ENCODE peak calls at places on chromosomes 5 and 9, in seven cellular contexts. E is A549, S is testis, A is endothelial cell of umbilical vein, G is uterus, F is tibial nerve, R is transverse colon. Q is an unnamed sample.

GRCh38 chr5:15009420-15009819 is 137.8 kb upstream of the ANKH start:
- DNase-seq in G (no peak), R (no peak), S (no peak), E (peak), F (no peak), A (peak), Q (no peak)

GRCh38 chr9:29798599-29798998 is 2225.3 kb upstream of the C9orf72 start:
- DNase-seq in S (no peak), R (no peak), F (no peak), A (no peak), E (no peak), G (no peak), Q (no peak)

GRCh38 chr9:122218885-122219855 is 9.6 kb downstream of the LHX6 start:
- DNase-seq in G (no peak), A (no peak), E (no peak), F (no peak), R (no peak), S (no peak), Q (no peak)

GRCh38 chr5:67543704-67544103 is 347.1 kb upstream of the CD180 start:
- DNase-seq in G (no peak), E (no peak), S (no peak), R (no peak), F (peak), A (no peak), Q (no peak)

GRCh38 chr5:92678576-92679105 is 902.4 kb downstream of the NR2F1-AS1 start:
- DNase-seq in G (no peak), R (no peak), F (no peak), S (peak), A (peak), E (peak), Q (no peak)

GRCh38 chr9:89529243-89530030 is 31.5 kb upstream of the SEMA4D start:
- DNase-seq in E (no peak), G (no peak), F (no peak), S (no peak), A (no peak), R (no peak), Q (no peak)

GRCh38 chr5:141322261-141322660 is 1.7 kb upstream of the TAF7 start:
- DNase-seq in G (no peak), R (no peak), A (no peak), F (no peak), S (no peak), E (no peak), Q (no peak)

GRCh38 chr9:94931725-94932124 is 205.2 kb downstream of the AOPEP start:
- DNase-seq in F (no peak), R (no peak), S (no peak), G (no peak), A (no peak), E (no peak), Q (no peak)

GRCh38 chr9:130766904-130767262 is 68.2 kb upstream of the ABL1 start:
- DNase-seq in G (no peak), F (no peak), A (no peak), S (no peak), E (no peak), R (peak), Q (no peak)

GRCh38 chr9:21252727-21253547 is 13.1 kb upstream of the IFNA14 start:
- DNase-seq in S (peak), A (peak), R (no peak), G (no peak), F (peak), E (peak), Q (peak)

GRCh38 chr9:61666310-61666709 is 476.5 kb downstream of the SPATA31A7 start:
- DNase-seq in E (no peak), G (peak), A (no peak), R (peak), F (no peak), S (peak), Q (no peak)

GRCh38 chr9:98247826-98248657 is 7.4 kb downstream of the TBC1D2 start:
- DNase-seq in E (no peak), G (no peak), R (no peak), S (no peak), A (no peak), F (no peak), Q (no peak)

GRCh38 chr9:127458921-127459320 is 7.6 kb downstream of the LRSAM1 start:
- DNase-seq in G (no peak), R (no peak), F (no peak), A (no peak), S (no peak), E (no peak), Q (no peak)

GRCh38 chr9:5446451-5447236 is 3.7 kb upstream of the CD274 start:
- DNase-seq in E (no peak), A (no peak), R (no peak), S (no peak), G (no peak), F (no peak), Q (no peak)

GRCh38 chr9:127142931-127143464 is 20.6 kb upstream of the ANGPTL2 start:
- DNase-seq in G (peak), R (no peak), E (no peak), S (no peak), F (no peak), A (no peak), Q (no peak)

GRCh38 chr5:37668524-37669047 is 171.3 kb downstream of the GDNF start:
- DNase-seq in F (peak), A (peak), R (peak), E (peak), S (peak), G (peak), Q (peak)

GRCh38 chr5:180379355-180380070 is 26.4 kb upstream of the GFPT2 start:
- DNase-seq in S (no peak), F (no peak), R (no peak), A (no peak), G (no peak), E (no peak), Q (no peak)

GRCh38 chr9:101242651-101243050 is 142.2 kb downstream of the BAAT start:
- DNase-seq in E (no peak), R (no peak), S (no peak), A (no peak), F (no peak), G (no peak), Q (no peak)

GRCh38 chr5:108381034-108381954 is 604 bp downstream of the FBXL17 start:
- DNase-seq in A (peak), G (peak), R (peak), F (peak), E (peak), S (peak), Q (peak)

GRCh38 chr9:17389026-17389425 is 189.8 kb upstream of the SH3GL2 start:
- DNase-seq in A (no peak), G (no peak), R (no peak), F (no peak), S (no peak), E (no peak), Q (no peak)

DNA sequence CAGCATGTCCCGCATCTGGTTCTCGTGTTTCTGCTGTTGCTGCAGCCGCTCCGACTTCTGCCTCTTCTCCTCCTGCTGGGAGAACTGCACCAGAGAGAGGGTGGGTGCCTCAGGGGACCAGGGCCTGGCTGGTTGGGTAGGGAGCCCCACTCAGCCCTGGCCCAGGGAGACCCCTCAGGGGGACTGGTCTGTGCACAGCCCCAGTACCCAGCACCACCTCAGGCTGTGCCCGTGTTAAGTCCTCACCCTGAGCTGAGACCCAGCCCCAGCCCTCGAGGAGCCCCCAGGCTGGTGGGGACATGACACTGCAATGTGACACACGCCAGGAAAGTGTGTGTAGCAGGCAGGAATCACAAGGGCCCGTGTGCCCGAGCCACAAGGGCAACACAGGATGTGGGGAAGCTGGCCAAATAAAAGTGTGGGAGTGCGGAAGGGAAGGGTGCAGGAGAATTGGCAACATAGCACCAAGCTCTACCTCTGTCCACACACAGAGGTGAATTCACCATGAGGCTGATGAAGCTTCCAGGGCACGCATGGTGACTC is 48.2 kb upstream of the FBXW11 start:
- DNase-seq in R (no peak), G (no peak), S (no peak), E (no peak), A (no peak), F (no peak), Q (no peak)
- TF ChIP-seq POLR2A in R (no peak), G (no peak), S (no peak), E (no peak), A (no peak), F (no peak), Q (no peak)

DNA sequence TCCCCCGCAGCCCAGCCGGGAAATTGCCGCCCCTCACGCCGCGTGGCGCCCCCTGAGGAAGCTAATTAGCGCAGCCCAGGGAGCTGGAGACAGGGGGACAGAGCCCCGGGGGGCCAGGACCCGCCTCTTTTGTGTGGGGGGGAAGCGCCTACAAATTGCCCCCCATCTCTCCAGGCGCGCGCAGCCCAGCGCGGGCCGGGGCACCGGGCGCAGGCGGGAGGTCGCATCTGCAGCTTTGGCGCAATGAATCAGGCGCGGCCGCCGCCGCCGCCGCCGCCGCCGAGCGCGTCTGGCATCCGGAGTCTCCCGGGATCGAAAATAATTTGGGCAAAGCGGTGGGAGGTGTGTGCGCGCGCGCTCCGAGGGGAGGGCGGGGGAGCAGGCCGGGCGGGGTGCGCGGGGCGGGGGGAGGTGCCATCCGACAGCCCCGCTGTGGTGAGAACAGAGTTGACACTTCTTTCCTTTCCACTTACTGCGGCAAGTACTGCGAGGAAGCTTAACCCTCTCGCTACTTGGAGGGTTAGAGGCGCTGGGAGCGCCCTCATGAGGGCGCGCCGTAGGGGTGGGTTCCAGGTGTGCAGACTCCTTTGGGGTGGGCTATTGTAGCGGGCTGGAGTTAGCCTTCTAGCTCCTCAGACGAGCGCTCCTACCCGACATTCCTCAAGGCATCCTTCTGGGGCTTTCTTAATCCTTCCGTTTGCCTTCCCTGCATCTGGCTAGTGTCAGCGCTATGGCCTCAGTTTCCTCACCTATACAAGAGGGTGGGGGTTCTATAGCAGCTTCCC is 63.1 kb downstream of the CXXC5 start:
- DNase-seq in G (no peak), R (peak), A (no peak), S (no peak), E (peak), F (no peak), Q (peak)
- TF ChIP-seq POLR2A in G (no peak), R (no peak), A (no peak), S (no peak), E (no peak), F (no peak), Q (no peak)

DNA sequence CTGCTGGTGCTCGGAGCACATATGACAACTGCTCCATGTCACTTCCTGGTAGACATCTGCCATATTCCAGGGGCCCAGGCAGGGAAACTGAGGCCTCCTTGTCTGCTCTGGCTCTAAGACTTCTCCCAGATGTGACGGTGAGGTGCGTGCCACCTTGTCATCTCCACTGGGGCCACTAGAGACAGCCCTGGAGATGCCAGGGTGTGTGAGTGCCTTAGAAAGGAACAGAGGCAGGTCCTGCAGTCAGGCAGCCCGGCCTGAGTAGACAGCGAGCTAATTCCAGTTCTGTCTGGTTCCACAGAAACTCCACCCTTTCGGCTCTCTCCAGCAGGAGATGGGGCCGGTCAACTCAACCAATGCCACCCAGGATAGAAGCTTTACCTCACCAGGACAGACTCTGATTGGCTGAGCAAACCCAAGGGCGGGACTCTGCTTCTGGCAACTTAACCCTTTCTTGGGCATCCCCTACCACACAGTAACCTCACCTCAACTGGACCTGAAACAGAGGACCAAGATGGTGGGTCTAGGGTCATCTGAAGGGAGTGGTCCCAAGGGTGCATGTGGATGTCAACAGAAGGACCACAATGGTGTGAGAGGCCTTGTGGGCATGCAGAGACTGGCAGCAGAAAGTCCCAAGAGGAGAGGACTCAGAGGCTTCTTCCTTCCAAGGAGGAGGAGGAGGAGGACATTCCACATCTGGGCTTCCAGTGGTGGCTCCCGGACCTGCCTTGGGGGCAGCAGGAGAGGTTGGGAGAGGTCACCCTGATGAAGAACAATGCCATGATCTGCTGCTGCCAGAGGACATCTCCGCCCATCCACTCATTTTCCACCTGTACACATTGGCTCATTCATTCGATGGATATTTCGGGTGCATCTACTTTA is 77.7 kb downstream of the RGS3 start:
- DNase-seq in G (no peak), R (peak), E (peak), A (peak), F (no peak), S (peak), Q (peak)
- TF ChIP-seq POLR2A in G (no peak), R (no peak), E (no peak), A (peak), F (no peak), S (no peak), Q (peak)

DNA sequence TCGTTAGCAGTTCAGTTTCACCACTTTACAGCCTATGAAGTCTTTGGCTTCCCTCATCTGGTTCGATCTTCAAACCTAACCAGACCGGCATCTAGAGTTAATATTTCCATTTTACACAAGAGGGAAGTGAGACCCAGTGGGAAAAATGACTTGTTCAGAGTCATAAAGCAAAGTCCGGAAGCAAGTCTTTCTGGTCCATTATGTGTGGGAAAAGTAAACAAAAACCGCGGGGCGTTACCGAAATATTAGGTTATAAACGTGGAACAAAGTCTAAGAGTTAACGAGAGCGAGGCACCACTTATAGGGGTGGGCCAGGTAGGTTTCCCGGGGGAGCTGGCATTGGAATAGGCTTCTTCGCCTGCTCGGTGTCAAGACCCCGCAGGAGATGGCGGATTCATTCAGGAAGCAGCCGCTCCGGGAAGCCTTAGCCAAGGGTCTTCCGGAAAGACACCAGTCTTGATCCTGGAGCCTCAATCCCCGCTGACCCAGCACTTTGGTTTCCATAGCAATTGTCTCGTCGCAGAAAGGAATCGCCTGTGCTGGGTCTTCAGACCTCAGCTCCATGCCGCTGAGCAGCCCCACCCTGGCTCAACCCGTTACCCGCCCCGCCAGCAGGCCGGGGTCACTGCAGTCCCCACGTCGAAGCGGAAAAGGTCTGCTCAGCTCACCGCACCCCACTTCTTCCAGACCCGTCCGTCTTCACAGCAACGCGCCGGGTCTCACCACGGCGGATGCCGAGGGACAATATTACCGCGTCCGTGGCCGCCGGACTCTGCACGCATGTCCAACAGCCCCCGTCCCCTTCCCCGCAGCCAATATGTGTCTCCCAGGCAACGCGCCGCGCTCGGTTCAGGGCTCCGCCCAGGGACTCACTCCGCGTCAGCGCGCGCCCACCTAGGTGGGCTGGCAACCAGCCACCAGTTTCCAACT is at the start of gene C5orf52:
- DNase-seq in E (peak), A (peak), R (peak), S (peak), F (no peak), G (peak), Q (peak)
- TF ChIP-seq POLR2A in E (no peak), A (no peak), R (peak), S (no peak), F (no peak), G (no peak), Q (no peak)

GRCh38 chr9:33447404-33448158 is at the start of gene AQP3:
- DNase-seq in F (peak), E (peak), A (peak), G (peak), S (peak), R (peak), Q (peak)
- TF ChIP-seq POLR2A in F (no peak), E (peak), A (no peak), G (no peak), S (no peak), R (peak), Q (peak)

GRCh38 chr9:74951107-74951720 is 1.5 kb downstream of the C9orf40 start:
- DNase-seq in S (no peak), R (no peak), G (no peak), F (no peak), A (no peak), E (no peak), Q (peak)
- TF ChIP-seq POLR2A in S (no peak), R (no peak), G (no peak), F (no peak), A (no peak), E (no peak), Q (no peak)

DNA sequence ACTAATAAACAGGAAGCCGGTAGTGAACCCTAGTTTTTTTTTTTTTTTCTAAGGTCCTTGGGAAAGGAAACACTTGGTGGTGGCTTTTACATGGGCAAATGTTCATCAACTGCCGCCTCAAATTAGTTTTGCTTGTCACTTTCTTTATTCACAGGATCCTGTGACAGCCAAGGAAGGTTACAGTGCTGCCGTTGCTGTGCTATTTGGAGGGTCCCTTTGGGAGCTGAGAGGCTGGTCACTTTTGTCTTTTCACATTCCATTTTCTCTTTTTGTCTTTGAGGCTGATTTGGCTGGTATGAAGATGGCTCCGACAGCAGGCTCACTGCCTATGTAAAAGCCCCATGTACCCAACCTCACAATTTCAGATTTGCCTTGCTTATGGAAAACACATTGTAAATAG is 298.9 kb downstream of the CSNK1G3 start:
- DNase-seq in R (no peak), A (no peak), F (no peak), G (no peak), S (no peak), E (no peak), Q (no peak)
- TF ChIP-seq POLR2A in R (no peak), A (no peak), F (no peak), G (no peak), S (no peak), E (no peak), Q (no peak)

DNA sequence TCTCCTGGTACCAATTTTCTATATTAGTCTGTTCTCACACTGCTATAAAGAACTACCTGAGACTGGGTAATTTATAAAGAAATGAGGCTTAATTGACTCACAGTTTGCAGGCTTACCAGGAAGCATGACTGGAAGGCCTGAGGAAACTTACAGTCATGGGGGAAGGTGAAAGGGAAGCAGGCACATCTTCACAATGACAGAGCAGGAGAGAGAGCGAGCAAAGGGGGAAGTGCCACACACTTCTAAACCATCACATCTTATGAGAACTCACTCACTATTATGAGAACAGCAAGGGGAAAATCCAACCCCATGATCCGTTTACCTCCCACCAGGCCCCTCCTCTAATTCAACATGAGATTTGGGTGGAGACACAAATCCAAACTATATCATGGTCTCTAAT is 72.2 kb downstream of the ATG10 start:
- DNase-seq in G (no peak), R (no peak), E (no peak), S (no peak), F (no peak), A (no peak), Q (no peak)
- TF ChIP-seq POLR2A in G (no peak), R (no peak), E (no peak), S (no peak), F (no peak), A (no peak), Q (no peak)

GRCh38 chr5:135393229-135393628 is 5.8 kb downstream of the MACROH2A1 start:
- DNase-seq in G (no peak), R (no peak), S (no peak), E (no peak), A (no peak), F (peak), Q (no peak)
- TF ChIP-seq POLR2A in G (no peak), R (no peak), S (no peak), E (no peak), A (no peak), F (no peak), Q (no peak)

GRCh38 chr9:35734096-35734495 is 1.6 kb downstream of the CREB3 start:
- DNase-seq in G (no peak), R (no peak), A (no peak), F (no peak), E (no peak), S (no peak), Q (no peak)

GRCh38 chr9:35738924-35739323 is 6.5 kb downstream of the CREB3 start:
- DNase-seq in A (no peak), G (no peak), F (no peak), S (no peak), E (no peak), R (no peak), Q (no peak)

GRCh38 chr9:35738186-35738585 is 5.7 kb downstream of the CREB3 start:
- DNase-seq in F (no peak), A (no peak), S (no peak), G (no peak), E (no peak), R (no peak), Q (no peak)

GRCh38 chr9:35737143-35737542 is 4.7 kb downstream of the CREB3 start:
- DNase-seq in G (no peak), R (no peak), F (no peak), E (no peak), S (no peak), A (no peak), Q (no peak)

GRCh38 chr9:35736201-35736633 is 3.8 kb downstream of the CREB3 start:
- DNase-seq in E (peak), R (peak), G (peak), A (peak), F (peak), S (peak), Q (peak)
- TF ChIP-seq POLR2A in E (no peak), R (no peak), G (no peak), A (no peak), F (no peak), S (no peak), Q (no peak)

Q was measured in erythroblast.